ENCODE peak calls at places on chromosomes 1 and 21, in four cellular contexts. J is CD8-positive, alpha-beta T cell; T is stomach; I is endodermal cell. G is an unnamed sample.

GRCh38 chr1:62045579-62045978 is 149.1 kb upstream of the L1TD1 start:
- DNase-seq in J (no peak), T (no peak), I (peak), G (no peak)

GRCh38 chr1:183881387-183882084 is 76.6 kb downstream of the RGL1 start:
- DNase-seq in J (no peak), T (peak), I (peak), G (peak)

GRCh38 chr1:205827623-205828022 is 14.6 kb upstream of the SLC41A1 start:
- DNase-seq in J (no peak), T (peak), I (peak), G (no peak)

GRCh38 chr1:16434501-16434900 is 2.7 kb downstream of the SPATA21 start:
- DNase-seq in J (no peak), T (no peak), I (no peak), G (no peak)

GRCh38 chr1:156368157-156368658 is 803 bp upstream of the RHBG start:
- DNase-seq in J (no peak), T (no peak), I (no peak), G (no peak)

GRCh38 chr1:25624155-25624554 is 7.6 kb downstream of the MAN1C1 start:
- DNase-seq in J (no peak), T (no peak), I (no peak), G (no peak)

GRCh38 chr1:235127774-235128452 is 724 bp downstream of the TOMM20 start:
- DNase-seq in J (peak), T (no peak), I (no peak), G (no peak)

GRCh38 chr1:47174621-47175020 is 15.2 kb downstream of the PDZK1IP1 start:
- DNase-seq in J (no peak), T (peak), I (no peak), G (no peak)

GRCh38 chr21:19607983-19608668 is 1204.5 kb upstream of the TMPRSS15 start:
- DNase-seq in J (no peak), T (no peak), I (no peak), G (no peak)

GRCh38 chr1:58809327-58810040 is 25.6 kb upstream of the JUN start:
- DNase-seq in J (no peak), T (no peak), I (no peak), G (no peak)

GRCh38 chr1:30857964-30858363 is 50.6 kb downstream of the SDC3 start:
- DNase-seq in J (no peak), T (no peak), I (no peak), G (no peak)

GRCh38 chr1:84758968-84759491 is 68.8 kb upstream of the SSX2IP start:
- DNase-seq in J (no peak), T (no peak), I (no peak), G (no peak)

GRCh38 chr1:230754831-230755230 is 7.6 kb downstream of the CAPN9 start:
- DNase-seq in J (no peak), T (peak), I (no peak), G (no peak)

GRCh38 chr1:19429611-19430010 is 55.7 kb downstream of the CAPZB start:
- DNase-seq in J (no peak), T (no peak), I (no peak), G (no peak)

GRCh38 chr1:42186172-42186571 is 21.6 kb upstream of the GUCA2A start:
- DNase-seq in J (no peak), T (no peak), I (no peak), G (peak)

GRCh38 chr1:228782662-228783414 is 47.6 kb downstream of the RHOU start:
- DNase-seq in J (no peak), T (peak), I (no peak), G (peak)

GRCh38 chr21:34260598-34260997 is 103.2 kb upstream of the KCNE2 start:
- DNase-seq in J (no peak), T (no peak), I (peak), G (no peak)

GRCh38 chr1:9245661-9246060 is 11.1 kb downstream of the H6PD start:
- DNase-seq in J (no peak), T (no peak), I (no peak), G (no peak)

GRCh38 chr21:44618909-44619308 is 7.0 kb downstream of the KRTAP10-8 start:
- DNase-seq in J (peak), T (no peak), I (no peak), G (no peak)

GRCh38 chr1:2144501-2145090 is 50.0 kb downstream of the FAAP20 start:
- DNase-seq in J (no peak), T (no peak), I (no peak), G (no peak)

GRCh38 chr1:28417441-28418277 is 48.1 kb downstream of the PHACTR4 start:
- DNase-seq in J (no peak), T (no peak), I (no peak), G (peak)

GRCh38 chr1:70685300-70686286 is 274.5 kb downstream of the CTH start:
- DNase-seq in J (peak), T (peak), I (peak), G (peak)

GRCh38 chr1:59375321-59376220 is 78.7 kb downstream of the FGGY start:
- DNase-seq in J (no peak), T (no peak), I (no peak), G (peak)

GRCh38 chr1:201742476-201742875 is 86.5 kb upstream of the IPO9 start:
- DNase-seq in J (no peak), T (no peak), I (no peak), G (no peak)

GRCh38 chr1:198845851-198846250 is 207.0 kb downstream of the PTPRC start:
- DNase-seq in J (no peak), T (no peak), I (no peak), G (no peak)

GRCh38 chr1:76006234-76006633 is 68.3 kb upstream of the ST6GALNAC3 start:
- DNase-seq in J (no peak), T (no peak), I (no peak), G (no peak)

GRCh38 chr21:41663805-41664788 is 102.8 kb downstream of the RIPK4 start:
- DNase-seq in J (no peak), T (no peak), I (no peak), G (peak)

GRCh38 chr1:197145451-197146029 is 929 bp downstream of the ASPM start:
- DNase-seq in J (no peak), T (no peak), I (no peak), G (no peak)

GRCh38 chr1:248842781-248843331 is 4.8 kb downstream of the ZNF672 start:
- DNase-seq in J (no peak), T (no peak), I (peak), G (no peak)

GRCh38 chr1:87115317-87115885 is 201.0 kb downstream of the HS2ST1 start:
- DNase-seq in J (no peak), T (no peak), I (no peak), G (peak)

GRCh38 chr21:37668462-37669239 is 247.6 kb downstream of the KCNJ6 start:
- DNase-seq in J (no peak), T (no peak), I (peak), G (no peak)

GRCh38 chr1:162213281-162213909 is 143.9 kb downstream of the NOS1AP start:
- DNase-seq in J (no peak), T (peak), I (no peak), G (no peak)

GRCh38 chr1:33364578-33364945 is 43.7 kb upstream of the A3GALT2 start:
- DNase-seq in J (no peak), T (no peak), I (no peak), G (no peak)
- H3K27ac ChIP-seq in J (no peak), T (peak), I (peak), G (no peak)

GRCh38 chr1:54850737-54851136 is 36.3 kb downstream of the DHCR24 start:
- DNase-seq in J (no peak), T (no peak), I (no peak), G (peak)
- H3K27ac ChIP-seq in J (no peak), T (no peak), I (no peak), G (peak)

GRCh38 chr1:119799003-119799402 is 12.3 kb downstream of the REG4 start:
- DNase-seq in J (no peak), T (no peak), I (no peak), G (no peak)
- H3K27ac ChIP-seq in J (peak), T (no peak), I (no peak), G (no peak)

DNA sequence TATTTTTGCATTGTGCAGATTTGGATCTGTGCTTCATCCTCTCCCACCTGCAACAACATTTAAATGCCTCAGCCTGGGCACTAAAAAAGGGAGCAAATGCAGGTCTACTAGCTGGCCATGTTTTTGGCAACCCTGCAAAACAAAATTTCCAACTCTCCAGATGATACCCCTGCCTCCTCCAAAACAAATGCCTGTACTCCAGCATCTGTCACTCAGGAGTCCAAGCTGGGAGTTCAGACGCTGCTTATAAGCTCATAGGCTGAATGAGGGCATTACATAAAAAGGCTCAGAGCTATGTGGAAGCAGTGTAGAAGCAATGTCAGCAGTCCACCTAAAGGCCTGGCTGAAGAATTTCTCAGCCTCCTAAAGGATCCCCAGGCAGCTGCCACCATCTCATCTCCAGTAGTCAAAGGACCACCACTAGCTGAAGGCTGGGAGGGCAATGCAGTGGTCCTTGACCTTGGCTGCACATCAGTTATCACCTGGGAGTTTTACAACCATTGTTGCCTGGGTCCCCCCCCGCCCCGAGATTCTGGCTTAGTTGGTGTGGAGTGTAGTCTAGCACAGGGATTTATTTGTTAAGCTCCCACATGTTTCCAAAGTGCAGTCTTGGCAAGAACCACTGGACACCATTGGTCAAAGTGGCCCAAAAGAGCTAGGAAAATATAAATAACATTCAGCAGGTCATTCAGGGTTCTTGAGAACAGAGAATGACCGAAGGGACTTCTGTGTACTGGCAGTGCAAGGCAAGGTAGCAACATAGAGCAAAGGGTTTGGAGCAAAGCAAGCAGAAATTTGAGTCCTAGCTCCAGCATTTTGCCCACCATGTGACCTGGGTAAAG is 57.2 kb downstream of the ITPKB start:
- DNase-seq in J (no peak), T (no peak), I (no peak), G (no peak)
- H3K27ac ChIP-seq in J (peak), T (peak), I (no peak), G (no peak)

GRCh38 chr1:212466437-212466836 is 33.7 kb downstream of the NENF start:
- DNase-seq in J (no peak), T (no peak), I (no peak), G (no peak)

GRCh38 chr1:212465311-212465710 is 32.6 kb downstream of the NENF start:
- DNase-seq in J (no peak), T (no peak), I (peak), G (no peak)

GRCh38 chr1:212467843-212468482 is 35.2 kb downstream of the NENF start:
- DNase-seq in J (no peak), T (no peak), I (no peak), G (no peak)

GRCh38 chr1:212470059-212470458 is 37.3 kb downstream of the NENF start:
- DNase-seq in J (no peak), T (peak), I (no peak), G (peak)

GRCh38 chr1:212466913-212467650 is 34.4 kb downstream of the NENF start:
- DNase-seq in J (no peak), T (no peak), I (no peak), G (no peak)
- H3K27ac ChIP-seq in J (no peak), T (no peak), I (no peak), G (no peak)

G was measured in SJSA1.